ENCODE peak calls at places on chromosomes 6 and 20, in six cellular contexts. One of them, this sample, is unnamed.
A peak's percentile ranks its signal among the peaks of the same experiment; 100 is the strongest.

GRCh38 chr20:38113401-38114325 is 51.4 kb downstream of the TGM2 start:
- DNase-seq in astrocyte of the spinal cord: no peak
- DNase-seq in NB4: peak; percentile 82
- DNase-seq in cardiac muscle cell: peak; percentile 57
- DNase-seq in Caco-2: peak; percentile 93
- DNase-seq in K562: peak; percentile 96
- DNase-seq in this sample: no peak

GRCh38 chr6:117555262-117555849 is 47.0 kb downstream of the GOPC start:
- DNase-seq in astrocyte of the spinal cord: no peak
- DNase-seq in NB4: peak; percentile 29
- DNase-seq in cardiac muscle cell: no peak
- DNase-seq in Caco-2: no peak
- DNase-seq in K562: no peak
- DNase-seq in this sample: no peak

GRCh38 chr6:32114853-32115252 is 5.7 kb upstream of the TNXB start:
- DNase-seq in astrocyte of the spinal cord: no peak
- DNase-seq in NB4: no peak
- DNase-seq in cardiac muscle cell: no peak
- DNase-seq in Caco-2: no peak
- DNase-seq in K562: no peak
- DNase-seq in this sample: no peak

GRCh38 chr20:36110936-36111445 is 43.5 kb upstream of the EPB41L1 start:
- DNase-seq in astrocyte of the spinal cord: no peak
- DNase-seq in NB4: peak; percentile 68
- DNase-seq in cardiac muscle cell: no peak
- DNase-seq in Caco-2: no peak
- DNase-seq in K562: no peak
- DNase-seq in this sample: no peak

GRCh38 chr6:116373940-116374339 is 3.2 kb downstream of the DSE start:
- DNase-seq in astrocyte of the spinal cord: no peak
- DNase-seq in NB4: no peak
- DNase-seq in cardiac muscle cell: no peak
- DNase-seq in Caco-2: no peak
- DNase-seq in K562: no peak
- DNase-seq in this sample: no peak

GRCh38 chr6:40520683-40521082 is 66.5 kb downstream of the LRFN2 start:
- DNase-seq in astrocyte of the spinal cord: no peak
- DNase-seq in NB4: no peak
- DNase-seq in cardiac muscle cell: no peak
- DNase-seq in Caco-2: no peak
- DNase-seq in K562: no peak
- DNase-seq in this sample: no peak

GRCh38 chr6:38185244-38185643 is 365.7 kb downstream of the ZFAND3 start:
- DNase-seq in astrocyte of the spinal cord: no peak
- DNase-seq in NB4: no peak
- DNase-seq in cardiac muscle cell: no peak
- DNase-seq in Caco-2: no peak
- DNase-seq in K562: no peak
- DNase-seq in this sample: no peak

GRCh38 chr6:136077834-136078576 is 172.1 kb downstream of the MTFR2 start:
- DNase-seq in astrocyte of the spinal cord: peak; percentile 91
- DNase-seq in NB4: no peak
- DNase-seq in cardiac muscle cell: peak; percentile 95
- DNase-seq in Caco-2: no peak
- DNase-seq in K562: no peak
- DNase-seq in this sample: no peak

GRCh38 chr6:128963561-128963960 is 80.6 kb downstream of the LAMA2 start:
- DNase-seq in astrocyte of the spinal cord: peak; percentile 27
- DNase-seq in NB4: no peak
- DNase-seq in cardiac muscle cell: no peak
- DNase-seq in Caco-2: no peak
- DNase-seq in K562: no peak
- DNase-seq in this sample: no peak

GRCh38 chr6:13463941-13464340 is 23.5 kb downstream of the GFOD1 start:
- DNase-seq in astrocyte of the spinal cord: no peak
- DNase-seq in NB4: no peak
- DNase-seq in cardiac muscle cell: no peak
- DNase-seq in Caco-2: no peak
- DNase-seq in K562: no peak
- DNase-seq in this sample: no peak

GRCh38 chr20:13898012-13898612 is 92.3 kb downstream of the SEL1L2 start:
- DNase-seq in astrocyte of the spinal cord: no peak
- DNase-seq in NB4: peak; percentile 29
- DNase-seq in cardiac muscle cell: no peak
- DNase-seq in Caco-2: no peak
- DNase-seq in K562: peak; percentile 21
- DNase-seq in this sample: no peak
- TF ChIP-seq CTCF in astrocyte of the spinal cord: no peak
- TF ChIP-seq CTCF in NB4: peak; percentile 32
- TF ChIP-seq CTCF in cardiac muscle cell: no peak
- TF ChIP-seq CTCF in Caco-2: peak; percentile 43
- TF ChIP-seq CTCF in K562: peak; percentile 47
- TF ChIP-seq CTCF in this sample: no peak

GRCh38 chr20:63309261-63310071 is 16.5 kb downstream of the COL20A1 start:
- DNase-seq in astrocyte of the spinal cord: peak; percentile 10
- DNase-seq in NB4: peak; percentile 49
- DNase-seq in cardiac muscle cell: peak; percentile 54
- DNase-seq in Caco-2: peak; percentile 79
- DNase-seq in K562: peak; percentile 59
- DNase-seq in this sample: no peak
- TF ChIP-seq CTCF in astrocyte of the spinal cord: peak; percentile 93
- TF ChIP-seq CTCF in NB4: peak; percentile 88
- TF ChIP-seq CTCF in cardiac muscle cell: peak; percentile 85
- TF ChIP-seq CTCF in Caco-2: peak; percentile 99
- TF ChIP-seq CTCF in K562: peak; percentile 73
- TF ChIP-seq CTCF in this sample: peak; percentile 56

GRCh38 chr6:125784365-125784764 is 6.4 kb upstream of the NCOA7 start:
- DNase-seq in astrocyte of the spinal cord: peak; percentile 38
- DNase-seq in NB4: no peak
- DNase-seq in cardiac muscle cell: peak; percentile 58
- DNase-seq in Caco-2: no peak
- DNase-seq in K562: no peak
- DNase-seq in this sample: no peak

GRCh38 chr6:125781307-125781868 is 9.4 kb upstream of the NCOA7 start:
- DNase-seq in astrocyte of the spinal cord: peak; percentile 77
- DNase-seq in NB4: no peak
- DNase-seq in cardiac muscle cell: peak; percentile 30
- DNase-seq in Caco-2: no peak
- DNase-seq in K562: peak; percentile 44
- DNase-seq in this sample: peak; percentile 48

GRCh38 chr6:125780540-125781306 is 10.0 kb upstream of the NCOA7 start:
- DNase-seq in astrocyte of the spinal cord: peak; percentile 88
- DNase-seq in NB4: peak; percentile 89
- DNase-seq in cardiac muscle cell: peak; percentile 91
- DNase-seq in Caco-2: peak; percentile 44
- DNase-seq in K562: peak; percentile 79
- DNase-seq in this sample: peak; percentile 24

GRCh38 chr6:125779924-125780539 is 10.7 kb upstream of the NCOA7 start:
- DNase-seq in astrocyte of the spinal cord: peak; percentile 97
- DNase-seq in NB4: peak; percentile 93
- DNase-seq in cardiac muscle cell: peak; percentile 94
- DNase-seq in Caco-2: peak; percentile 75
- DNase-seq in K562: peak; percentile 94
- DNase-seq in this sample: peak; percentile 89
- TF ChIP-seq CTCF in astrocyte of the spinal cord: peak; percentile 12
- TF ChIP-seq CTCF in NB4: no peak
- TF ChIP-seq CTCF in cardiac muscle cell: peak; percentile 20
- TF ChIP-seq CTCF in Caco-2: peak; percentile 6
- TF ChIP-seq CTCF in K562: peak; percentile 34
- TF ChIP-seq CTCF in this sample: no peak

DNA sequence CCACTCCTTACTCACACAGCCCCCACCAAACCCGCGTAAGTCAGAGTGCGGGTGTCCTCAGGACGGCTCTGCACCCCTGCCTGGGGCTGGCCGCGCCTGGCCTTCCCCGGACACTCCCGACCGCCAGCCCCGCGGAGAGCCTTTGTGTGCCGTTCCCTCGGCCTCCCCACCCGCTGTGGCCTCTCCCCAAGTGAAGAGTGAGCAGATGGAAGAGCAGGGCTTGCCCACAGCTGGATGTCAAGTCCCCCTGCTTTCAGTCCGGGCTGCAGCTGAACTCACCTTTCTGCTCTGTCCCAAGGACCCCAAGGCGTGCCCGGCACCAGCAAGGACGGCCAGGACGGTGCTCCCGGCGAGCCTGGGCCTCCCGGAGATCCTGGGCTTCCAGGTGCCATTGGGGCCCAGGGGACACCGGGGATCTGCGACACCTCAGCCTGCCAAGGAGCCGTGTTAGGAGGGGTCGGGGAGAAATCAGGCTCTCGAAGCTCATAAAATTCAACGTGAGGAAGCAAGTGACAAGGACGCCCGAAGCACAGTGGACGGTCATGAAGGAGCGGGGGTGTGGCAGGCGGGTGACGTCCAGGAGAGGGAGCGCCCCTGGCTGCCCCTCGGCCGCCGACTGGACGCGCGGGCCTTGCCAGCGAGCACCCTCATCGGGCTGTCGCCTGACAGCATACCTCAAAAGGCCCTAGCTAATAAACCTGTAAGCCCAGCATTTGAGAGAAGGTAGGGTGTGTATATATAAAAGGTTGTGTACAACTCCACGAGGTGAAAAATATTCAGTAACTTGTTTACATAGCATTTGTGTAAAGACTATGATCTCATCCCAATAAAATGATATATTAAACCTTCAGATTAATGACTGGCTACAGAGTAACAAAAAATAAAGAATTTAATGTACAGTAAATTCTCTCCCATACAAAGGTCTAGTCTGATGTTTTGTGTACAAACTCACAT is 21.1 kb downstream of the TCFL5 start:
- DNase-seq in astrocyte of the spinal cord: no peak
- DNase-seq in NB4: no peak
- DNase-seq in cardiac muscle cell: no peak
- DNase-seq in Caco-2: peak; percentile 40
- DNase-seq in K562: no peak
- DNase-seq in this sample: no peak
- TF ChIP-seq CTCF in astrocyte of the spinal cord: no peak
- TF ChIP-seq CTCF in NB4: no peak
- TF ChIP-seq CTCF in cardiac muscle cell: no peak
- TF ChIP-seq CTCF in Caco-2: no peak
- TF ChIP-seq CTCF in K562: no peak
- TF ChIP-seq CTCF in this sample: no peak

DNA sequence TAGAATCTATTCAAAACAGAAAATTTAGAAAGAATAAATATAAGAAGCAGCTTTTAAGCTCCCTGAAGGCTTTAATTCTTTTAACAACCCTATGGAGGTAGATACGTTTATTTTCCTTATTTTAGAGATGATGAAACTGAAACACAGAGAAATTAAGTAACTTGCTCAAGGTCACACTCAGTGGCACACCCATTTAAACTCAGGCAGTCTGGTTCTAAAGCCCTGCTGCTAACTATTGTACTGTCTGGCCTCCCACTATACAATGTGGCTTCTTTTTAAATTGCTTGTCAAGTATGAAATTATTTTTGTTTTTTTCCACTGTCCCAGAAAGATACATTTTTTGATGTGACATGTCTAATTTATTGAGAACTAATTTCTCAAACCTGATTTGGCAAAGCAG is 55.7 kb downstream of the FAM217A start:
- DNase-seq in astrocyte of the spinal cord: no peak
- DNase-seq in NB4: no peak
- DNase-seq in cardiac muscle cell: no peak
- DNase-seq in Caco-2: no peak
- DNase-seq in K562: no peak
- DNase-seq in this sample: no peak
- TF ChIP-seq CTCF in astrocyte of the spinal cord: no peak
- TF ChIP-seq CTCF in NB4: no peak
- TF ChIP-seq CTCF in cardiac muscle cell: no peak
- TF ChIP-seq CTCF in Caco-2: no peak
- TF ChIP-seq CTCF in K562: no peak
- TF ChIP-seq CTCF in this sample: no peak

GRCh38 chr20:6384368-6384767 is 261.5 kb upstream of the FERMT1 start:
- DNase-seq in astrocyte of the spinal cord: no peak
- DNase-seq in NB4: no peak
- DNase-seq in cardiac muscle cell: no peak
- DNase-seq in Caco-2: no peak
- DNase-seq in K562: no peak
- DNase-seq in this sample: no peak

GRCh38 chr20:6384956-6385355 is 262.1 kb upstream of the FERMT1 start:
- DNase-seq in astrocyte of the spinal cord: no peak
- DNase-seq in NB4: peak; percentile 52
- DNase-seq in cardiac muscle cell: no peak
- DNase-seq in Caco-2: no peak
- DNase-seq in K562: no peak
- DNase-seq in this sample: no peak

GRCh38 chr20:6381887-6382286 is 259.1 kb upstream of the FERMT1 start:
- DNase-seq in astrocyte of the spinal cord: peak; percentile 7
- DNase-seq in NB4: no peak
- DNase-seq in cardiac muscle cell: peak; percentile 59
- DNase-seq in Caco-2: peak; percentile 50
- DNase-seq in K562: no peak
- DNase-seq in this sample: no peak
- TF ChIP-seq CTCF in astrocyte of the spinal cord: peak; percentile 59
- TF ChIP-seq CTCF in NB4: no peak
- TF ChIP-seq CTCF in cardiac muscle cell: peak; percentile 64
- TF ChIP-seq CTCF in Caco-2: peak; percentile 82
- TF ChIP-seq CTCF in K562: no peak
- TF ChIP-seq CTCF in this sample: no peak

DNA sequence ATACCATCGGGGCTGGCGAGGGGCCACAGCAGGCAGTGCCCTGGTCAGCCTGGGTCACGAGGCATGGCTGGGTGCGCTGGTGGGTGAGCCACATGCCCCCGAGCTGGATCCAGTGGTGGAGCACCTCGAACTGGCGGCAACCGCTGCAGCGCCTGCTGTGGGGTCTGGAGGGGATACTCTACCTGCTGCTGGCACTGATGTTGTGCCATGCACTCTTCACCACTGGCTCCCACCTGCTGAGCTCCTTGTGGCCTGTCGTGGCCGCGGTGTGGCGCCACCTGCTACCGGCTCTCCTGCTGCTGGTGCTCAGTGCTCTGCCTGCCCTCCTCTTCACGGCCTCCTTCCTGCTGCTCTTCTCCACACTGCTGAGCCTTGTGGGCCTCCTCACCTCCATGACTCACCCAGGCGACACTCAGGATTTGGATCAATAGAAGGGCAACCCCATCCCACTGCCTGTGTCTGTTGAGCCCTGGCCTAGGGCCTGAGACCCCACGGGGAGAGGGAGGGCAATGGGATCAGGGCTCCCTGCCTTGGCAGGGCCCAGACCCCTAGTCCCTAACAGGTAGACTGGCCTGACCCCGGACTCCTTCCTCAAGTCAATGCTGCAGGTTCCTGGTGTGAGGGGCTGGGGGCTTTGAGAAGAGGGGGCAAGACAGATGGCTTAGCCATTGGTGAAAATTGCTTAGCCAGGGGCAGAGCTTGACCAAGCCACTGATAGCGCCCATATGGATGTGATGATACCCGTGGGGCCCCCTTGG is 598 bp downstream of the TMEM239 start:
- DNase-seq in astrocyte of the spinal cord: no peak
- DNase-seq in NB4: peak; percentile 54
- DNase-seq in cardiac muscle cell: no peak
- DNase-seq in Caco-2: no peak
- DNase-seq in K562: peak; percentile 48
- DNase-seq in this sample: no peak
- TF ChIP-seq CTCF in astrocyte of the spinal cord: no peak
- TF ChIP-seq CTCF in NB4: peak; percentile 22
- TF ChIP-seq CTCF in cardiac muscle cell: peak; percentile 3
- TF ChIP-seq CTCF in Caco-2: no peak
- TF ChIP-seq CTCF in K562: peak; percentile 57
- TF ChIP-seq CTCF in this sample: no peak

GRCh38 chr6:3337521-3338350 is 79.0 kb downstream of the PSMG4 start:
- DNase-seq in astrocyte of the spinal cord: no peak
- DNase-seq in NB4: peak; percentile 78
- DNase-seq in cardiac muscle cell: peak; percentile 40
- DNase-seq in Caco-2: no peak
- DNase-seq in K562: peak; percentile 86
- DNase-seq in this sample: no peak
- TF ChIP-seq CTCF in astrocyte of the spinal cord: no peak
- TF ChIP-seq CTCF in NB4: no peak
- TF ChIP-seq CTCF in cardiac muscle cell: no peak
- TF ChIP-seq CTCF in Caco-2: no peak
- TF ChIP-seq CTCF in K562: peak; percentile 54
- TF ChIP-seq CTCF in this sample: no peak

This sample was measured in CD4-positive, alpha-beta T cell.